ENCODE peak calls at places on chromosomes 1 and 21, in four cellular contexts. K, M, I and F are unnamed samples.
A peak's percentile ranks its signal among the peaks of the same experiment; 100 is the strongest.

GRCh38 chr1:18852501-18852900 is 7.0 kb downstream of the TAS1R2 start:
- DNase-seq in K (no peak), M (no peak), I (no peak), F (no peak)

GRCh38 chr1:235923466-235924008 is 56.8 kb upstream of the LYST start:
- DNase-seq in K (no peak), M (no peak), I (no peak), F (peak; percentile 43)

GRCh38 chr21:40809673-40810072 is 37.3 kb downstream of the DSCAM start:
- DNase-seq in K (no peak), M (no peak), I (no peak), F (no peak)

GRCh38 chr1:221718391-221719277 is 23.3 kb downstream of the DUSP10 start:
- DNase-seq in K (peak; percentile 95), M (no peak), I (no peak), F (no peak)

GRCh38 chr1:116122955-116123757 is 12.0 kb downstream of the MAB21L3 start:
- DNase-seq in K (peak; percentile 82), M (no peak), I (no peak), F (peak; percentile 82)

GRCh38 chr1:224258351-224258750 is 71.6 kb downstream of the NVL start:
- DNase-seq in K (no peak), M (no peak), I (no peak), F (no peak)

GRCh38 chr1:204323887-204324286 is 35.8 kb downstream of the PLEKHA6 start:
- DNase-seq in K (peak; percentile 77), M (no peak), I (no peak), F (peak; percentile 24)

GRCh38 chr1:184296466-184297243 is 90.2 kb upstream of the C1orf21 start:
- DNase-seq in K (peak; percentile 93), M (peak; percentile 92), I (no peak), F (peak; percentile 99)

GRCh38 chr1:50352428-50352827 is 70.8 kb downstream of the DMRTA2 start:
- DNase-seq in K (peak; percentile 35), M (no peak), I (no peak), F (peak; percentile 6)

DNA sequence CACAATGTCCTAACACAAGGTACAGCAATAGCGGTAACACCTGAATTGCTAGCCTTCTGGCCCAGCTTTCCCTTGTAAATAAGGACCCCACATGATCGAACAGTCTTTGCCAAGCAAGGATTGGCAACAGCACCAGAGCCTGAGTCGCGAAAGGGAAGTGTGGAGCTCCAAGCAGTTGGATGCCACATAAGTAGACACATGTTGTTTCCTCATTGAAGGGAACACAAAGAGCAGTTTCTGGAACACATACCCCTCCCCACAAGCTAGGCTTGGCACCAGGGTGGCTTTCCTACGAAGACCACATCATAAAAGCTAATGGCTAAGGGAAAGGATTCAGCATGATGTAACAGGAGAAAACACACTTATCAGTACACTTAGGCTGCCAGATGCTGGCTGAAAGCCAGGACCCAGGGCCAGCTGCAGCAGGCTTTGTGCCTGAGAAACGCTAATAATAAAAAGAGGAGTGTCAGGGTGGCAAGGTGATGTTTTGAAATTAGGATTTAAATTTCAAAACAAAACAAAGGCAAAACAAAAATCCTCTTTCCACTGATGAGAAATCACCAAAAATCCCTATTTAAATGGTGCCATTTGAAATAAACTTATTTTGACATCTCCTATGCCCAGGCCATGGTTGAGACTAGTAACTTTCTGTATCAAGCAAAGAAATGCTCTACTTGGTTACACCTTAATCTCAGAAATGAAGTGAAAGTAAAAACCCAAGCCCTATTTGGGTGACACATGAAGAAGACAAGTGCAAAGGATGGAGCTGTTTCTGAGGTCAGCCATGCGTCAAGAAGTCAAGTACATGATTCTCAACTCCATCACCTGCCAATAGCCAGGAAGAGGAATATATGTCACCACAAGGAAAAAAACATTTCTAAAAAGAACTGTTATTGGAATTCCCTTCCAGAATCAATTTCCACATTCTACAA is 11.9 kb upstream of the CPLANE2 start:
- DNase-seq in K (peak; percentile 85), M (peak; percentile 86), I (no peak), F (peak; percentile 64)
- H3K36me3 ChIP-seq in K (peaks cover 2% of the 10 kb centered on the region), M (peaks cover 29% of the 10 kb centered on the region), I (peaks cover 19% of the 10 kb centered on the region), F (peaks cover 14% of the 10 kb centered on the region)

GRCh38 chr1:201504179-201504631 is 2.7 kb downstream of the CSRP1 start:
- DNase-seq in K (peak; percentile 57), M (no peak), I (no peak), F (no peak)
- H3K36me3 ChIP-seq in K (peaks cover 7% of the 10 kb centered on the region), M (no peaks in the 10 kb centered on the region), I (no peaks in the 10 kb centered on the region), F (peaks cover 40% of the 10 kb centered on the region)

DNA sequence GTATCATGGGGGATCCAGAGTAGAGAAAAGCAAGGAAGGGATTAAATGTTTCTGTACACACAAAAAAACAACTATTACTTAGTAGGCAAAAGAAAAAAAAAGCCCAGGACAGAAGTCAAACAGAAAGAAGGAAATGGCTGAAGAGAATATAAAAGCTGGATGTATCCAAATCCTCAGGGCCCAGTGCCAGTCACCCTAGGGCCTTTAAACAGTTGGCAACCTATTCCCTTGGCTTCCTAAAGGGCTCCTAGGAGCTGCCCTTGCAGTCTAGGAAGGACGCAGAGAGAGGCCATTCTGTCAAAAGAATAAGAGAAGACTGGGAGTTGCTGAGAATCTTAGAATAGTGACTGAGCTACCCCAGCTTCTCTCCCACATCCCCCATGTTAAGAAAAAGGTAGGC is 5.0 kb downstream of the B4GALT3 start:
- DNase-seq in K (no peak), M (no peak), I (no peak), F (no peak)
- H3K36me3 ChIP-seq in K (peaks cover 9% of the 10 kb centered on the region), M (peaks cover 69% of the 10 kb centered on the region), I (peaks cover 50% of the 10 kb centered on the region), F (peaks cover 53% of the 10 kb centered on the region)

GRCh38 chr1:100482167-100482566 is 55.8 kb upstream of the GPR88 start:
- DNase-seq in K (no peak), M (no peak), I (no peak), F (no peak)
- H3K36me3 ChIP-seq in K (no peaks in the 10 kb centered on the region), M (no peaks in the 10 kb centered on the region), I (peaks cover 3% of the 10 kb centered on the region), F (no peaks in the 10 kb centered on the region)